ENCODE peak calls at places on chromosomes 13 and 19, in nine cellular contexts. H is RPMI8226; D is CD4-positive, CD25-positive, alpha-beta regulatory T cell; C is amniotic stem cell; K is GM19239; S is dorsolateral prefrontal cortex; J is HS-5; X is CD8-positive, alpha-beta T cell; N is stimulated activated CD4-positive, alpha-beta T cell treated with anti-CD3 and anti-CD28 coated beads, TNF-alpha, amount 100 ng/mL, for 1 hour. L is an unnamed sample.

GRCh38 chr13:84651288-84651687 is 769.0 kb upstream of the SLITRK1 start:
- DNase-seq in J (no peak), K (no peak), N (no peak), X (no peak), D (no peak), H (no peak), S (no peak), C (no peak), L (no peak)

GRCh38 chr13:21501709-21502108 is 42.6 kb upstream of the ZDHHC20 start:
- DNase-seq in X (no peak), J (no peak), D (no peak), S (no peak), K (no peak), N (no peak), C (no peak), H (no peak), L (no peak)

GRCh38 chr13:100789481-100789880 is 114.9 kb upstream of the TMTC4 start:
- DNase-seq in J (no peak), S (peak), K (no peak), X (no peak), N (no peak), H (no peak), C (no peak), D (no peak), L (no peak)

GRCh38 chr13:28493740-28494536 is 990 bp downstream of the FLT1 start:
- DNase-seq in K (peak), D (no peak), S (no peak), J (no peak), X (no peak), C (no peak), H (no peak), N (no peak), L (peak)

GRCh38 chr19:32537626-32538025 is 43.4 kb upstream of the PDCD5 start:
- DNase-seq in S (no peak), X (no peak), D (no peak), C (no peak), K (no peak), J (no peak), N (no peak), H (no peak), L (no peak)

GRCh38 chr13:45873491-45874360 is 22.2 kb upstream of the SIAH3 start:
- DNase-seq in X (no peak), D (no peak), H (no peak), K (no peak), C (no peak), J (peak), S (no peak), N (no peak), L (no peak)

GRCh38 chr19:14517840-14518505 is at the start of gene DNAJB1:
- DNase-seq in H (peak), X (peak), C (no peak), S (peak), J (no peak), N (no peak), K (peak), D (peak), L (peak)

GRCh38 chr13:73329355-73329754 is 270.6 kb downstream of the KLF5 start:
- DNase-seq in X (no peak), C (no peak), N (no peak), D (no peak), S (no peak), J (no peak), K (no peak), H (no peak), L (no peak)

GRCh38 chr19:9786819-9787218 is 18.3 kb upstream of the ZNF846 start:
- DNase-seq in S (no peak), X (no peak), N (no peak), K (no peak), D (no peak), C (no peak), J (no peak), H (no peak), L (no peak)

GRCh38 chr13:98848736-98849135 is 96.3 kb upstream of the SLC15A1 start:
- DNase-seq in X (no peak), J (no peak), D (no peak), N (no peak), S (no peak), K (no peak), C (no peak), H (no peak), L (no peak)

GRCh38 chr13:99702687-99703319 is 201.5 kb downstream of the TM9SF2 start:
- DNase-seq in N (no peak), J (no peak), D (no peak), S (no peak), C (no peak), K (no peak), X (no peak), H (no peak), L (no peak)

GRCh38 chr19:10975374-10976036 is 14.7 kb downstream of the SMARCA4 start:
- DNase-seq in X (no peak), S (no peak), H (no peak), J (no peak), N (no peak), C (no peak), D (no peak), K (no peak), L (no peak)

GRCh38 chr13:75329723-75330122 is 152.2 kb downstream of the TBC1D4 start:
- DNase-seq in D (no peak), C (no peak), N (no peak), J (no peak), X (no peak), K (no peak), S (no peak), H (no peak), L (no peak)

GRCh38 chr13:75514080-75515040 is 23.3 kb downstream of the COMMD6 start:
- DNase-seq in S (no peak), C (no peak), D (no peak), K (no peak), H (no peak), X (no peak), N (no peak), J (no peak), L (no peak)

L was measured in B cell.